ENCODE peak calls at places on chromosomes 12 and 14, in eight cellular contexts. Q, M, I, K, B, N, Y and U are unnamed samples.

GRCh38 chr12:68067762-68068376 is 78.6 kb downstream of the IFNG-AS1 start:
- DNase-seq in B (no peak), I (no peak), N (no peak), Y (no peak), M (no peak), K (no peak), Q (no peak), U (no peak)

GRCh38 chr12:80195143-80195726 is 95.9 kb downstream of the OTOGL start:
- DNase-seq in K (peak), Y (no peak), Q (no peak), B (no peak), I (no peak), N (peak), M (no peak), U (no peak)

GRCh38 chr14:41973178-41973577 is 366.5 kb downstream of the LRFN5 start:
- DNase-seq in M (no peak), Y (no peak), Q (no peak), B (no peak), I (no peak), N (no peak), K (no peak), U (no peak)

GRCh38 chr12:105882404-105882803 is 256.4 kb downstream of the NUAK1 start:
- DNase-seq in B (peak), Q (peak), I (no peak), K (no peak), Y (peak), N (no peak), M (no peak), U (no peak)

GRCh38 chr14:36658091-36659009 is 3.3 kb upstream of the PAX9 start:
- DNase-seq in M (no peak), Y (no peak), K (no peak), N (no peak), B (peak), Q (no peak), I (no peak), U (no peak)

GRCh38 chr12:45687081-45688015 is 42.2 kb upstream of the ARID2 start:
- DNase-seq in Y (no peak), M (no peak), B (no peak), I (no peak), Q (no peak), K (no peak), N (no peak), U (no peak)

GRCh38 chr14:89509891-89510290 is 92.9 kb upstream of the FOXN3 start:
- DNase-seq in Y (no peak), I (no peak), B (no peak), M (no peak), Q (no peak), N (no peak), K (peak), U (no peak)

GRCh38 chr12:10672231-10672868 is 1.5 kb downstream of the STYK1 start:
- DNase-seq in B (no peak), Y (no peak), K (no peak), N (no peak), Q (no peak), I (no peak), M (no peak), U (no peak)

GRCh38 chr14:105398726-105399440 is 545 bp downstream of the TEX22 start:
- DNase-seq in N (peak), Q (no peak), M (no peak), I (no peak), Y (no peak), K (no peak), B (no peak), U (no peak)

GRCh38 chr12:100251917-100252316 is 15.0 kb downstream of the DEPDC4 start:
- DNase-seq in K (peak), N (peak), M (peak), Q (no peak), I (no peak), Y (no peak), B (no peak), U (no peak)

GRCh38 chr14:76498536-76498935 is 122.6 kb downstream of the ESRRB start:
- DNase-seq in Y (no peak), Q (no peak), K (no peak), I (no peak), B (peak), M (no peak), N (no peak), U (no peak)

GRCh38 chr12:11500861-11501230 is 105.5 kb upstream of the PRB2 start:
- DNase-seq in Q (no peak), Y (no peak), M (no peak), K (no peak), N (no peak), I (no peak), B (no peak), U (no peak)

GRCh38 chr12:32178341-32179010 is 71.8 kb downstream of the BICD1 start:
- DNase-seq in I (no peak), N (no peak), Y (no peak), K (no peak), Q (no peak), M (no peak), B (no peak), U (no peak)

GRCh38 chr14:54606631-54607133 is 39.8 kb downstream of the SAMD4A start:
- DNase-seq in B (no peak), I (no peak), Q (no peak), N (no peak), M (no peak), K (peak), Y (peak), U (no peak)

GRCh38 chr12:51323966-51324895 is at the start of gene BIN2:
- DNase-seq in K (no peak), Y (no peak), Q (peak), M (no peak), B (peak), I (peak), N (no peak), U (no peak)

GRCh38 chr12:5518584-5519365 is 86.9 kb downstream of the NTF3 start:
- DNase-seq in N (no peak), K (no peak), M (no peak), Y (no peak), B (no peak), Q (no peak), I (no peak), U (no peak)

GRCh38 chr14:86777950-86778602 is 1214.9 kb downstream of the GALC start:
- DNase-seq in M (no peak), Y (peak), B (no peak), N (no peak), K (peak), Q (no peak), I (no peak), U (no peak)